ENCODE peak calls at places on chromosomes 6 and 20, in six cellular contexts. H is H1, T is IMR-90, W is H9, R is mesenchymal stem cell, O is trophoblast cell. X is an unnamed sample.

GRCh38 chr6:106244521-106244920 is 81.0 kb downstream of the ATG5 start:
- DNase-seq in O (no peak), R (no peak), H (no peak), T (no peak), W (no peak), X (no peak)

GRCh38 chr6:5511924-5512323 is 250.6 kb downstream of the FARS2 start:
- DNase-seq in W (no peak), T (peak), R (peak), O (no peak), H (no peak), X (no peak)

GRCh38 chr20:62461157-62461556 is 14.6 kb downstream of the GATA5 start:
- DNase-seq in H (no peak), O (no peak), R (no peak), T (no peak), W (no peak), X (no peak)

GRCh38 chr6:309947-310346 is 17.7 kb downstream of the DUSP22 start:
- DNase-seq in W (no peak), H (no peak), R (no peak), O (no peak), T (no peak), X (no peak)

GRCh38 chr6:41595166-41595565 is 43.1 kb upstream of the MDFI start:
- DNase-seq in W (no peak), O (no peak), R (no peak), H (no peak), T (no peak), X (no peak)

GRCh38 chr20:9244811-9245210 is 175.9 kb downstream of the PLCB4 start:
- DNase-seq in R (no peak), O (no peak), W (no peak), T (no peak), H (no peak), X (no peak)

GRCh38 chr20:39849664-39850063 is 839.4 kb downstream of the MAFB start:
- DNase-seq in O (no peak), W (no peak), H (no peak), T (peak), R (peak), X (no peak)

GRCh38 chr6:53066059-53066406 is 829 bp downstream of the FBXO9 start:
- DNase-seq in O (peak), H (no peak), T (peak), R (peak), W (no peak), X (no peak)

GRCh38 chr20:57004416-57004815 is 262.0 kb downstream of the BMP7 start:
- DNase-seq in O (no peak), W (no peak), T (no peak), R (no peak), H (no peak), X (no peak)

GRCh38 chr6:21444861-21445260 is 148.7 kb upstream of the SOX4 start:
- DNase-seq in H (no peak), T (no peak), W (no peak), O (no peak), R (no peak), X (no peak)

GRCh38 chr6:85942844-85943243 is 300.2 kb upstream of the SYNCRIP start:
- DNase-seq in T (no peak), R (no peak), H (no peak), O (no peak), W (no peak), X (no peak)

GRCh38 chr6:1970151-1970561 is 275.2 kb downstream of the GMDS start:
- DNase-seq in R (peak), T (peak), O (peak), H (no peak), W (no peak), X (no peak)

GRCh38 chr6:149499066-149499465 is 14.3 kb upstream of the ZC3H12D start:
- DNase-seq in W (no peak), T (peak), H (no peak), R (peak), O (peak), X (no peak)

GRCh38 chr6:168888786-168889345 is 364.8 kb downstream of the THBS2 start:
- DNase-seq in O (no peak), W (no peak), H (no peak), T (no peak), R (no peak), X (no peak)

GRCh38 chr6:46017726-46018125 is 2.1 kb upstream of the CLIC5 start:
- DNase-seq in T (no peak), O (no peak), W (no peak), R (no peak), H (no peak), X (no peak)

GRCh38 chr6:166972101-166972500 is 15.8 kb upstream of the RNASET2 start:
- DNase-seq in H (no peak), R (no peak), W (no peak), O (no peak), T (no peak), X (no peak)

GRCh38 chr6:47126647-47127339 is 84.7 kb upstream of the ADGRF1 start:
- DNase-seq in T (no peak), W (no peak), H (no peak), R (peak), O (no peak), X (no peak)

GRCh38 chr20:63140683-63141433 is 75.1 kb downstream of the YTHDF1 start:
- DNase-seq in H (no peak), T (no peak), O (no peak), R (no peak), W (no peak), X (no peak)

GRCh38 chr6:43143235-43144124 is 27.6 kb upstream of the SRF start:
- DNase-seq in T (peak), W (peak), R (peak), O (peak), H (peak), X (peak)

GRCh38 chr6:43147289-43147688 is 23.8 kb upstream of the SRF start:
- DNase-seq in O (no peak), H (no peak), R (no peak), T (no peak), W (no peak), X (no peak)

GRCh38 chr6:43146709-43147108 is 24.4 kb upstream of the SRF start:
- DNase-seq in T (no peak), W (no peak), H (no peak), O (no peak), R (no peak), X (no peak)

GRCh38 chr6:43146228-43146627 is 24.8 kb upstream of the SRF start:
- DNase-seq in H (no peak), R (no peak), O (no peak), W (no peak), T (no peak), X (no peak)

DNA sequence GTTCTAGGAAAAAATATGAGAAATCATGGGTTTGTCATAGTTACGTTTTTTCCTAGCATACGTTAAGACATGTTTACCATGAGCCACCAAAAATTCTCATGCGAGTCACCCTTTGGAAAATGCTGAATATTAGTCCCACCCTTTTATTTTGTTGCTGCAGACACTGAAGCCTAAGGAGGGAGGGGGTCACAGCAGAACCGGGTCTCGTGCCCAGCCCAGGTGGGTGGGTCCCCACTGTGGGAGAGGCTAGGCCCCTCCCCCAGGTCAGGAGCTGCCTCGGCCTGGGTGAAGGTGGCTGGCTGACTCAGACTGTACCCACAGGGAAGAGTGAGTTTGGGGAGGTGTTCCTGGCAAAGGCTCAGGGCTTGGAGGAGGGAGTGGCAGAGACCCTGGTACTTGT is 26.2 kb upstream of the SRF start:
- DNase-seq in O (no peak), T (peak), W (no peak), H (no peak), R (no peak), X (no peak)
- H3K14ac ChIP-seq in O (no peak), T (no peak), W (no peak), H (no peak), R (no peak), X (no peak)

DNA sequence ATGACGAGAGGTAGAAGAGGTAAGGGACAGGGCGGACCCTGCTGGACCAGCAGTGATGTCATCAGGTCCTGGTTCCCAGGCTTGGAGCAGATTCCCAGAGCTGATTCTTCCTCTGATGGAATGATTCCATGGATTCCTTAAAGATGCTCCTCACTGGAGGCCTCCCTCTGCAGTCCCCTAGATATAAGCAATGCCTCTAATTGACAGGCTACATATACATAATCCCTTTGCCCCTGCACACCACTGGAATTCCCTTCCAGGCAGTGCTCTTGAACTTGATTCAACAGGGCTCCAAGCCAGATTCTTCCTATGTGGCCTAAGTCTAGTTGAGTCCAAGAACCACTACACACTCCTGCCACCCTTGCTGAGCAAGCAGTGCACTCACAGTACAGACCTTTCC is 52.3 kb upstream of the L3MBTL3 start:
- DNase-seq in R (peak), H (no peak), T (peak), O (no peak), W (no peak), X (no peak)
- H3K14ac ChIP-seq in R (no peak), H (no peak), T (peak), O (no peak), W (no peak), X (no peak)

GRCh38 chr6:13098006-13098405 is 230.3 kb downstream of the TBC1D7 start:
- DNase-seq in T (no peak), R (no peak), O (no peak), H (no peak), W (no peak), X (no peak)
- H3K14ac ChIP-seq in T (no peak), R (no peak), O (no peak), H (no peak), W (no peak), X (no peak)

GRCh38 chr6:156502969-156503504 is 274.1 kb upstream of the ARID1B start:
- DNase-seq in T (no peak), W (no peak), R (no peak), O (no peak), H (no peak), X (no peak)
- H3K14ac ChIP-seq in T (no peak), W (no peak), R (no peak), O (no peak), H (no peak), X (no peak)

X was measured in neuronal stem cell.